ENCODE peak calls at places on chromosomes 12 and 14, in seven cellular contexts. J, V, Y, B, Q, I and A are unnamed samples.

GRCh38 chr14:94124582-94125377 is 4.6 kb downstream of the IFI27L2 start:
- DNase-seq in Y (no peak), I (no peak), Q (no peak), B (no peak), V (no peak), J (peak; percentile 43), A (no peak)

GRCh38 chr14:97762386-97762785 is 965.2 kb downstream of the VRK1 start:
- DNase-seq in I (no peak), V (no peak), Y (no peak), B (peak; percentile 86), Q (no peak), J (no peak), A (no peak)

GRCh38 chr12:48813464-48814312 is 4.6 kb upstream of the CACNB3 start:
- DNase-seq in Q (no peak), B (no peak), Y (no peak), I (no peak), J (no peak), V (peak; percentile 89), A (no peak)

GRCh38 chr12:101666017-101666728 is 31.3 kb upstream of the CHPT1 start:
- DNase-seq in J (no peak), Y (no peak), V (no peak), B (no peak), I (no peak), Q (no peak), A (no peak)

GRCh38 chr14:29233188-29233587 is 466.6 kb downstream of the FOXG1 start:
- DNase-seq in I (no peak), Q (no peak), Y (no peak), B (no peak), J (no peak), V (no peak), A (no peak)

GRCh38 chr12:51323966-51324895 is at the start of gene BIN2:
- DNase-seq in J (no peak), Q (peak; percentile 94), B (no peak), I (no peak), V (no peak), Y (peak; percentile 79), A (peak; percentile 74)

GRCh38 chr14:49942090-49942489 is 49.2 kb downstream of the ARF6 start:
- DNase-seq in J (peak; percentile 73), V (no peak), Y (no peak), I (no peak), B (no peak), Q (no peak), A (no peak)

GRCh38 chr12:124013073-124013472 is 40.1 kb downstream of the ZNF664 start:
- DNase-seq in Q (no peak), I (no peak), B (no peak), J (no peak), Y (no peak), V (no peak), A (no peak)

GRCh38 chr12:65609359-65609771 is 214.9 kb upstream of the HMGA2 start:
- DNase-seq in Y (no peak), I (no peak), J (no peak), B (no peak), V (no peak), Q (no peak), A (no peak)

GRCh38 chr12:119573086-119573485 is 20.5 kb upstream of the TMEM233 start:
- DNase-seq in Y (no peak), J (no peak), Q (no peak), V (no peak), I (no peak), B (no peak), A (no peak)

GRCh38 chr12:14567311-14568195 is at the start of gene PLBD1:
- DNase-seq in B (no peak), J (peak; percentile 85), V (peak; percentile 88), I (peak; percentile 37), Q (peak; percentile 93), Y (peak; percentile 51), A (peak; percentile 71)

GRCh38 chr12:56160160-56160763 is 2.1 kb downstream of the MYL6 start:
- DNase-seq in Y (no peak), J (no peak), Q (peak; percentile 47), I (no peak), B (no peak), V (peak; percentile 59), A (peak; percentile 63)

GRCh38 chr14:61525293-61526011 is 169.9 kb upstream of the HIF1A start:
- DNase-seq in J (peak; percentile 83), V (no peak), Y (no peak), Q (peak; percentile 25), B (no peak), I (peak; percentile 71), A (peak; percentile 38)

GRCh38 chr14:73489481-73490175 is 1.1 kb upstream of the RIOX1 start:
- DNase-seq in Q (no peak), Y (no peak), I (no peak), B (peak; percentile 86), V (peak; percentile 33), J (no peak), A (no peak)

GRCh38 chr12:130818381-130819247 is 20.4 kb downstream of the STX2 start:
- DNase-seq in Y (peak; percentile 94), J (peak; percentile 79), B (no peak), I (peak; percentile 52), Q (peak; percentile 97), V (peak; percentile 84), A (peak; percentile 78)

GRCh38 chr14:20697273-20698017 is 8.9 kb downstream of the ANG start:
- DNase-seq in B (no peak), J (no peak), I (peak; percentile 42), Y (peak; percentile 41), V (peak; percentile 77), Q (no peak), A (peak; percentile 73)

GRCh38 chr14:99586054-99586760 is 17.8 kb downstream of the CCDC85C start:
- DNase-seq in Y (no peak), B (no peak), J (no peak), Q (peak; percentile 50), V (no peak), I (no peak), A (no peak)

GRCh38 chr12:50647031-50647430 is 116.9 kb upstream of the ATF1 start:
- DNase-seq in I (no peak), B (no peak), Y (no peak), V (no peak), Q (no peak), J (no peak), A (no peak)

GRCh38 chr12:99852666-99853065 is 132.1 kb downstream of the ANKS1B start:
- DNase-seq in Q (peak; percentile 16), J (no peak), Y (no peak), B (peak; percentile 30), V (peak; percentile 27), I (no peak), A (no peak)

GRCh38 chr14:93135399-93135798 is 19.7 kb upstream of the ITPK1 start:
- DNase-seq in B (no peak), V (no peak), I (no peak), Y (no peak), J (no peak), Q (no peak), A (no peak)

GRCh38 chr12:92277795-92278194 is 132.1 kb upstream of the BTG1 start:
- DNase-seq in J (no peak), I (no peak), V (no peak), Y (no peak), B (no peak), Q (no peak), A (no peak)

GRCh38 chr14:81200041-81200440 is 20.7 kb downstream of the GTF2A1 start:
- DNase-seq in J (no peak), V (no peak), Y (no peak), Q (no peak), B (no peak), I (no peak), A (no peak)

GRCh38 chr12:5756443-5756842 is 188.6 kb downstream of the ANO2 start:
- DNase-seq in Y (no peak), V (no peak), B (no peak), I (no peak), J (no peak), Q (peak; percentile 14), A (no peak)

GRCh38 chr12:16612647-16613046 is 6.7 kb upstream of the LMO3 start:
- DNase-seq in Q (no peak), Y (no peak), I (no peak), V (no peak), J (no peak), B (no peak), A (no peak)

GRCh38 chr14:67940894-67941455 is 121.4 kb downstream of the RAD51B start:
- DNase-seq in Y (no peak), B (no peak), Q (no peak), I (peak; percentile 65), V (peak; percentile 9), J (no peak), A (no peak)

GRCh38 chr14:98056946-98057345 is 1215.1 kb downstream of the BCL11B start:
- DNase-seq in Y (no peak), Q (no peak), I (no peak), B (no peak), J (no peak), V (no peak), A (no peak)

GRCh38 chr12:106583578-106584103 is 837 bp downstream of the RFX4 start:
- DNase-seq in J (no peak), V (peak; percentile 56), I (no peak), Y (peak; percentile 37), B (no peak), Q (peak; percentile 84), A (no peak)

DNA sequence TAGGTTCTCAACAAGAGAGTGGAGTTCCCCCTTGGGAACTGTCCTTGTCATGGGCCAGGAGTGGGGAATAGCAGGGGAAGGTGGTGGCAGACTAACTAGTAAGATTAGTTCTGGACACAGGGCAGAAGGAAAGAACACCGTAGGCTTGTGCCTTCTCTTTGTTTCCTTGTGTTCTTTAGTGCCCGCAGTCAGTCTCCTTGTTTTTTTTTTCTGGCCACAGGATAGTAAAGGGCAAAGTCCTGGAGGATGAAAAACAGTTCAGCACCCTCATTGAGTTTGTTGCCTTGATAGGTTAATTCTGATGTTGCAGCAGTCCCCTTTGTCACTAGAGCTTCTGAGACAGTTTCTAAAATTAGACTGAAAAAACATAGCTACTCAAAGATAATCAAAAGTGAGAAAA is 8.4 kb downstream of the PEX5 start:
- DNase-seq in I (no peak), Q (no peak), V (no peak), J (no peak), B (no peak), Y (no peak), A (no peak)
- TF ChIP-seq POLR2AphosphoS5 in I (no peak), Q (no peak), V (no peak), J (no peak), B (no peak), Y (no peak), A (no peak)

DNA sequence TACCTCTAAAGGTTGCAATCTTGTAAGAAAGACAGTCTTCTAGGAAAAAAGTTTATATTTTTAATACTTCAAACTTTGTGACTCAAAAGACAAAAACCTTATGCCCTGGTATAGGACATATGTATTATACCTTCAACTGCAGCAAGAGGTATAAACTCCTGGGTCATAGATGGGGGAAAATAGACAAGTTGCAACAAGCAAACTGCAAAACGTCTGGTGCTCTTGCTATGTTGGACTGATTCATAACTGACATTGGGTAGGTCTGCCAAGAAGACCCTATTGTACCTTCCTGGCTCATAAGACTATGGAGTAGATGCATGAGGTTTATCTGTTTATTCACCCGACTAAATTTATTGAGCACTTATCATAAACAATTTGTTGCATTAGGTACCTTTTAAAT is 40.9 kb downstream of the BEST3 start:
- DNase-seq in V (no peak), Q (no peak), B (no peak), J (no peak), I (no peak), Y (no peak), A (no peak)
- TF ChIP-seq POLR2AphosphoS5 in V (no peak), Q (no peak), B (no peak), J (no peak), I (no peak), Y (no peak), A (no peak)

GRCh38 chr14:59541731-59542130 is 34.9 kb downstream of the CCDC175 start:
- DNase-seq in Q (no peak), V (no peak), J (no peak), I (no peak), B (peak; percentile 63), Y (no peak), A (no peak)
- TF ChIP-seq POLR2AphosphoS5 in Q (no peak), V (no peak), J (no peak), I (no peak), B (no peak), Y (no peak), A (no peak)

GRCh38 chr12:109656681-109657262 is 56.9 kb upstream of the FAM222A start:
- DNase-seq in B (no peak), I (no peak), Y (no peak), V (no peak), Q (no peak), J (no peak), A (no peak)
- TF ChIP-seq POLR2AphosphoS5 in B (no peak), I (no peak), Y (no peak), V (no peak), Q (no peak), J (no peak), A (no peak)